ENCODE peak calls at places on chromosomes 7 and 10, in six cellular contexts. E is H1, O is IMR-90, C is neuronal stem cell, T is trophoblast cell, J is mesenchymal stem cell. N is an unnamed sample.

GRCh38 chr7:140060788-140061606 is 1.8 kb downstream of the PARP12 start:
- DNase-seq in J (peak; percentile 38), T (no peak), C (no peak), E (no peak), O (peak; percentile 75), N (no peak)

GRCh38 chr10:44993922-44994751 is 6.6 kb upstream of the ZNF22 start:
- DNase-seq in T (no peak), E (no peak), J (peak; percentile 37), C (no peak), O (peak; percentile 78), N (no peak)

GRCh38 chr7:7848245-7848644 is 120.4 kb upstream of the GLCCI1 start:
- DNase-seq in J (no peak), T (no peak), C (no peak), O (no peak), E (no peak), N (no peak)

GRCh38 chr10:5775705-5776104 is 37.5 kb downstream of the GDI2 start:
- DNase-seq in E (no peak), C (no peak), J (no peak), O (no peak), T (no peak), N (no peak)

GRCh38 chr7:683526-684205 is 42.8 kb upstream of the DNAAF5 start:
- DNase-seq in E (no peak), C (no peak), O (no peak), T (no peak), J (no peak), N (no peak)

GRCh38 chr10:100531761-100532160 is 2.1 kb upstream of the NDUFB8 start:
- DNase-seq in O (no peak), J (no peak), T (no peak), E (no peak), C (no peak), N (no peak)

GRCh38 chr7:20601121-20601520 is 14.3 kb upstream of the ABCB5 start:
- DNase-seq in E (no peak), C (no peak), T (no peak), O (no peak), J (no peak), N (no peak)

GRCh38 chr10:29160110-29160669 is 128.7 kb upstream of the LYZL1 start:
- DNase-seq in J (peak; percentile 93), C (no peak), O (peak; percentile 89), T (peak; percentile 62), E (no peak), N (peak; percentile 67)

GRCh38 chr7:32062150-32062549 is 8.1 kb downstream of the PDE1C start:
- DNase-seq in C (no peak), J (peak; percentile 65), T (peak; percentile 5), O (peak; percentile 30), E (no peak), N (peak; percentile 74)

GRCh38 chr7:51366930-51367613 is 50.5 kb upstream of the COBL start:
- DNase-seq in T (peak; percentile 56), J (peak; percentile 44), C (peak; percentile 54), E (peak; percentile 51), O (peak; percentile 26), N (peak; percentile 78)

GRCh38 chr7:67470256-67470751 is 473.7 kb downstream of the TYW1 start:
- DNase-seq in O (no peak), E (no peak), T (no peak), C (peak; percentile 29), J (no peak), N (no peak)

GRCh38 chr10:58796242-58796641 is 283.6 kb downstream of the BICC1 start:
- DNase-seq in O (no peak), E (no peak), T (peak; percentile 64), J (no peak), C (no peak), N (peak; percentile 30)

GRCh38 chr7:8035647-8036518 is 67.3 kb downstream of the GLCCI1 start:
- DNase-seq in O (peak; percentile 55), J (peak; percentile 58), C (no peak), E (no peak), T (peak; percentile 11), N (peak; percentile 33)

GRCh38 chr7:47500103-47500563 is 81.8 kb downstream of the TNS3 start:
- DNase-seq in E (no peak), O (no peak), T (no peak), J (no peak), C (no peak), N (no peak)

GRCh38 chr10:26517141-26517890 is 79.2 kb downstream of the APBB1IP start:
- DNase-seq in E (no peak), C (no peak), J (no peak), O (peak; percentile 18), T (peak; percentile 68), N (no peak)

GRCh38 chr7:125934965-125935364 is 1005.3 kb upstream of the POT1 start:
- DNase-seq in C (no peak), O (no peak), T (no peak), J (no peak), E (no peak), N (no peak)

GRCh38 chr7:130290745-130291144 is 2.2 kb upstream of the CPA4 start:
- DNase-seq in O (peak; percentile 77), E (no peak), C (no peak), J (peak; percentile 47), T (no peak), N (no peak)

GRCh38 chr10:61301560-61301959 is 151.6 kb downstream of the TMEM26 start:
- DNase-seq in O (peak; percentile 26), T (no peak), C (no peak), J (no peak), E (no peak), N (no peak)

GRCh38 chr7:150876817-150877526 is 24.7 kb downstream of the AOC1 start:
- DNase-seq in E (peak; percentile 62), J (peak; percentile 94), T (peak; percentile 56), O (peak; percentile 64), C (peak; percentile 80), N (peak; percentile 86)

GRCh38 chr10:12243860-12244620 is 48.1 kb downstream of the CDC123 start:
- DNase-seq in C (no peak), J (no peak), O (no peak), E (no peak), T (no peak), N (no peak)

GRCh38 chr7:118870187-118870586 is 645.7 kb downstream of the ANKRD7 start:
- DNase-seq in J (peak; percentile 14), O (no peak), T (no peak), E (no peak), C (peak; percentile 4), N (peak; percentile 35)

GRCh38 chr7:25804154-25804553 is 347.8 kb upstream of the NFE2L3 start:
- DNase-seq in T (no peak), E (no peak), O (no peak), C (no peak), J (no peak), N (no peak)

GRCh38 chr7:43470110-43470509 is 112.8 kb upstream of the STK17A start:
- DNase-seq in T (no peak), J (no peak), E (no peak), C (no peak), O (peak; percentile 6), N (no peak)

GRCh38 chr10:132056663-132057062 is 9.1 kb upstream of the JAKMIP3 start:
- DNase-seq in J (no peak), C (no peak), T (no peak), E (no peak), O (no peak), N (no peak)

DNA sequence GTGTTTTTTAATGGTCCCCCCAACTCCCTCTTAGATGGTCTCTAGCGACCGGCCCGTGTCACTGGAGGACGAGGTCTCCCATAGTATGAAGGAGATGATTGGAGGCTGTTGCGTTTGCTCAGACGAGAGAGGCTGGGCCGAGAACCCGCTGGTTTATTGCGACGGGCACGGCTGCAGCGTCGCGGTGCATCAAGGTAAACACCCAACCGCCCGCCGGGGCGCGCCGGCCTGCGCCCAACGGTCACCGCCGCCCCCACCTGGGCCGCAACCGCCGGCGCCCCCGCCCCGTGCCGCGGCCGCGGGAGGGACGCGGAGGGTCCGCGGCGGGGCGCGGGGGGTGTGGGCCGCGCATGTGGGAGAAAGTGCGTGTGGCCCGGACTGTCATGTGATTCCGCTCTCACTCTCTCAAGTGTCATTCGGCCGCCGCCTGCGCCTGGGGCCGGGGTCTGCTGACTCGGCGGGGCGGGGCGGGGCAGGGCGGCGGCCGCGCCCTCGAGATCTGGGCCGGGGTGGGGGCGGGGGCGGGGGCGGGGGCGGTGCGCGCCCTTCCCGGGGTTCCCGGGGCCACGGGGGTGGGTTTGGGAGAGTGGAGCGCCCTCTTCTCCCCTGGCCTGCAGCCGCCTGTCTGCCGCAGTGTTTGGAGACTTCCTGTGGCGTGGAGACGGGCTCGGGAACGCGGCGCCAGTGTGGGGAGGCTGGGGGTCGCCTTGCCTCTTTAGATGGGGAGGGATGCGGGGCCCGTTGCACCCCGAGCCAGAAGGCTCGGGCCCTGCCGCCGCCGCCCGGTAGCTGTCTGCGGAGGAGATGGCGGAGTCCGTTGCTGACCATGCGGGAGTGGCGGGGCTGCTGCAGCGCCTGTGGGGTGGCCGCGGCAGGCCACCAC is 820 bp downstream of the MLLT10 start:
- DNase-seq in C (no peak), J (peak; percentile 80), E (no peak), O (peak; percentile 45), T (peak; percentile 66), N (peak; percentile 73)
- H4K91ac ChIP-seq in C (no peak overlapping the region), J (peak overlapping the region; percentile 83), E (peak overlapping the region; percentile 81), O (peak overlapping the region; percentile 87), T (peak overlapping the region; percentile 97), N (no peak overlapping the region)

GRCh38 chr10:80542053-80542452 is 4.4 kb downstream of the SH2D4B start:
- DNase-seq in T (no peak), J (peak; percentile 18), O (peak; percentile 5), E (no peak), C (no peak), N (no peak)

GRCh38 chr10:80539421-80539999 is 1.8 kb downstream of the SH2D4B start:
- DNase-seq in O (no peak), T (no peak), J (no peak), E (no peak), C (no peak), N (no peak)

GRCh38 chr10:80540136-80540535 is 2.4 kb downstream of the SH2D4B start:
- DNase-seq in T (no peak), O (no peak), C (no peak), J (no peak), E (no peak), N (no peak)

GRCh38 chr10:80540644-80541143 is 3.0 kb downstream of the SH2D4B start:
- DNase-seq in O (no peak), J (no peak), T (no peak), C (no peak), E (no peak), N (no peak)

GRCh38 chr10:80541144-80541750 is 3.5 kb downstream of the SH2D4B start:
- DNase-seq in J (no peak), O (no peak), E (no peak), C (no peak), T (no peak), N (no peak)
- H3K4me2 ChIP-seq in J (no peak overlapping the region), O (no peak overlapping the region), E (no peak overlapping the region), C (no peak overlapping the region), T (no peak overlapping the region), N (no peak overlapping the region)

DNA sequence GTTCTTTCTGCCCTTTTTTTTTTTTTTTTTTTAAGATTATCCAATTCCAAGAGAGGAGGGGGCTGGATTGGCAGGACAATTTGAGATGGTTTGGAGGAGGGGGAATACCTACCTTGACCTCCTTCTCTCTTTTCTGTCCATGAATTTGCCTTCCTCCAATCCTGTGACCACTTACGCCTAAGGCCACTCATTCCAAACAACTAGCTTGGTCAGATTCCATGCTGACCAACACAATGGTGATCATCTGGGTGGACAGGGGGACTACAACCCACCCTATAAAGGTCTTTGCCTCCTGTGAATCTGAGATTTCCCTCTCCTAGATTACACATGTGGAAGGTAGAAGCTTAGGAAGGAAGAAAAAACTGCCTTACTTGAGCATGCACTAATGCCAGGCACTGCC is 2.3 kb upstream of the LDB1 start:
- DNase-seq in T (peak; percentile 54), E (no peak), C (no peak), J (no peak), O (no peak), N (no peak)
- H2AK5ac ChIP-seq in T (no peak overlapping the region), E (peak overlapping the region; percentile 49), C (no peak overlapping the region), J (peak overlapping the region; percentile 41), O (peak overlapping the region; percentile 90), N (no peak overlapping the region)

GRCh38 chr10:130974171-130974570 is 337.4 kb downstream of the TCERG1L start:
- DNase-seq in C (no peak), E (no peak), O (no peak), T (no peak), J (no peak), N (no peak)
- H4K91ac ChIP-seq in C (no peak overlapping the region), E (no peak overlapping the region), O (no peak overlapping the region), T (no peak overlapping the region), J (no peak overlapping the region), N (no peak overlapping the region)